ENCODE peak calls at places on chromosomes 13 and 19, in ten cellular contexts. O is fibroblast of mammary gland; V is retina; Q is ELF-1; W is AG09319; N is A549; R is LHCN-M2; G is GDM1; A is ELR; T is stimulated activated CD8-positive, alpha-beta memory T cell treated with anti-CD3 and anti-CD28 coated beads, Interleukin-4, amount 100 ng/mL, for 24 hours. U is an unnamed sample.

GRCh38 chr19:45478454-45479238 is 10.8 kb downstream of the FOSB start:
- DNase-seq in O (peak; percentile 94), V (peak; percentile 99), Q (peak; percentile 96), W (peak; percentile 90), N (peak; percentile 89), R (peak; percentile 93), G (peak; percentile 80), A (peak; percentile 89), T (peak; percentile 80), U (peak; percentile 98)

GRCh38 chr13:29551214-29551613 is 44.3 kb downstream of the SLC7A1 start:
- DNase-seq in O (no peak), V (no peak), Q (no peak), W (no peak), N (no peak), R (no peak), G (no peak), A (no peak), T (no peak), U (no peak)

GRCh38 chr19:29287061-29287460 is 74.1 kb upstream of the UQCRFS1 start:
- DNase-seq in O (no peak), V (no peak), Q (no peak), W (no peak), N (no peak), R (no peak), G (no peak), A (no peak), T (no peak), U (no peak)

GRCh38 chr13:34847751-34848150 is 94.3 kb upstream of the NBEA start:
- DNase-seq in O (no peak), V (no peak), Q (peak; percentile 48), W (no peak), N (no peak), R (no peak), G (no peak), A (no peak), T (no peak), U (no peak)

GRCh38 chr13:33137726-33138125 is 121.5 kb downstream of the KL start:
- DNase-seq in O (no peak), V (no peak), Q (no peak), W (no peak), N (no peak), R (no peak), G (no peak), A (no peak), T (no peak), U (no peak)

GRCh38 chr19:1566392-1567115 is 1.6 kb downstream of the MEX3D start:
- DNase-seq in O (peak; percentile 66), V (peak; percentile 95), Q (peak; percentile 80), W (peak; percentile 58), N (peak; percentile 50), R (peak; percentile 85), G (no peak), A (peak; percentile 85), T (no peak), U (peak; percentile 83)

GRCh38 chr13:34993470-34993869 is 51.4 kb downstream of the NBEA start:
- DNase-seq in O (peak; percentile 19), V (no peak), Q (no peak), W (no peak), N (no peak), R (no peak), G (no peak), A (peak; percentile 37), T (no peak), U (peak; percentile 33)

GRCh38 chr19:49596407-49596806 is 5.4 kb downstream of the PRR12 start:
- DNase-seq in O (no peak), V (no peak), Q (no peak), W (no peak), N (no peak), R (no peak), G (no peak), A (no peak), T (no peak), U (no peak)

GRCh38 chr19:4914736-4915501 is 5.6 kb downstream of the UHRF1 start:
- DNase-seq in O (peak; percentile 83), V (no peak), Q (peak; percentile 66), W (peak; percentile 35), N (peak; percentile 77), R (peak; percentile 91), G (no peak), A (peak; percentile 96), T (peak; percentile 55), U (peak; percentile 91)

GRCh38 chr19:30434797-30435594 is 62.8 kb downstream of the ZNF536 start:
- DNase-seq in O (no peak), V (no peak), Q (no peak), W (no peak), N (no peak), R (no peak), G (no peak), A (no peak), T (no peak), U (no peak)

GRCh38 chr13:111050539-111050879 is 64.6 kb upstream of the ARHGEF7 start:
- DNase-seq in O (no peak), V (no peak), Q (no peak), W (no peak), N (no peak), R (no peak), G (no peak), A (no peak), T (no peak), U (no peak)

GRCh38 chr19:34881982-34882381 is 44.7 kb upstream of the ZNF30 start:
- DNase-seq in O (no peak), V (no peak), Q (no peak), W (no peak), N (no peak), R (peak; percentile 12), G (no peak), A (peak; percentile 28), T (no peak), U (peak; percentile 62)

GRCh38 chr13:106373304-106373988 is 162.0 kb downstream of the EFNB2 start:
- DNase-seq in O (no peak), V (no peak), Q (no peak), W (no peak), N (no peak), R (no peak), G (no peak), A (peak; percentile 23), T (no peak), U (peak; percentile 44)

GRCh38 chr19:2054763-2055162 is 3.7 kb upstream of the MKNK2 start:
- DNase-seq in O (no peak), V (no peak), Q (no peak), W (no peak), N (no peak), R (no peak), G (no peak), A (no peak), T (no peak), U (no peak)

U was measured in choroid plexus epithelial cell.